ENCODE peak calls at places on chromosomes 13 and 19, in ten cellular contexts. C is A549; Q is lung; F is uterus; X is Jurkat, Clone E6-1; K is brain microvascular endothelial cell; V is BJ; O is astrocyte; L is right atrium auricular region; I is IMR-90. B is an unnamed sample.
A peak's percentile ranks its signal among the peaks of the same experiment; 100 is the strongest.

GRCh38 chr19:52585101-52585500 is 15.0 kb downstream of the ZNF701 start:
- DNase-seq in C (no peak), Q (no peak), F (no peak), X (no peak), K (no peak), V (no peak), O (no peak), L (no peak), I (no peak), B (no peak)

GRCh38 chr13:33123066-33123940 is 107.1 kb downstream of the KL start:
- DNase-seq in C (no peak), Q (no peak), F (no peak), X (no peak), K (no peak), V (peak; percentile 89), O (peak; percentile 69), L (no peak), I (peak; percentile 53), B (peak; percentile 37)

GRCh38 chr19:10036601-10037071 is 23.4 kb downstream of the RDH8 start:
- DNase-seq in C (peak; percentile 33), Q (no peak), F (no peak), X (no peak), K (no peak), V (no peak), O (no peak), L (no peak), I (no peak), B (peak; percentile 6)

GRCh38 chr19:40461669-40462221 is 3.8 kb downstream of the BLVRB start:
- DNase-seq in C (no peak), Q (no peak), F (no peak), X (no peak), K (no peak), V (no peak), O (no peak), L (peak; percentile 64), I (no peak), B (no peak)

GRCh38 chr19:6720369-6721112 is at the start of gene C3:
- DNase-seq in C (peak; percentile 58), Q (peak; percentile 81), F (peak; percentile 86), X (no peak), K (no peak), V (no peak), O (no peak), L (peak; percentile 87), I (peak; percentile 26), B (peak; percentile 94)

GRCh38 chr19:13277104-13277809 is 127.0 kb downstream of the IER2 start:
- DNase-seq in C (peak; percentile 47), Q (peak; percentile 48), F (peak; percentile 38), X (peak; percentile 87), K (peak; percentile 75), V (peak; percentile 17), O (peak; percentile 48), L (no peak), I (peak; percentile 74), B (peak; percentile 83)

GRCh38 chr19:55253842-55254624 is 4.8 kb downstream of the PPP6R1 start:
- DNase-seq in C (no peak), Q (no peak), F (no peak), X (peak; percentile 85), K (no peak), V (no peak), O (no peak), L (no peak), I (no peak), B (no peak)

GRCh38 chr13:85771856-85772255 is 27.4 kb downstream of the SLITRK6 start:
- DNase-seq in C (no peak), Q (no peak), F (no peak), X (no peak), K (peak; percentile 1), V (no peak), O (no peak), L (no peak), I (peak; percentile 8), B (no peak)

GRCh38 chr19:46913852-46914430 is 53.1 kb downstream of the ARHGAP35 start:
- DNase-seq in C (peak; percentile 50), Q (no peak), F (no peak), X (no peak), K (no peak), V (no peak), O (peak; percentile 58), L (no peak), I (peak; percentile 49), B (no peak)
- H3K4me3 ChIP-seq in C (peak overlapping the region; percentile 10), Q (no peak overlapping the region), F (no peak overlapping the region), X (no peak overlapping the region), K (no peak overlapping the region), V (no peak overlapping the region), O (peak overlapping the region; percentile 9), L (no peak overlapping the region), I (no peak overlapping the region), B (no peak overlapping the region)

GRCh38 chr19:31102674-31103073 is 246.6 kb downstream of the TSHZ3 start:
- DNase-seq in C (no peak), Q (no peak), F (no peak), X (no peak), K (no peak), V (no peak), O (no peak), L (no peak), I (no peak), B (no peak)

GRCh38 chr19:31099470-31100190 is 249.6 kb downstream of the TSHZ3 start:
- DNase-seq in C (no peak), Q (no peak), F (no peak), X (no peak), K (no peak), V (no peak), O (no peak), L (no peak), I (no peak), B (no peak)

GRCh38 chr19:31103228-31103627 is 246.0 kb downstream of the TSHZ3 start:
- DNase-seq in C (no peak), Q (no peak), F (no peak), X (no peak), K (no peak), V (no peak), O (no peak), L (no peak), I (no peak), B (no peak)

GRCh38 chr19:31104451-31104850 is 244.8 kb downstream of the TSHZ3 start:
- DNase-seq in C (no peak), Q (no peak), F (no peak), X (no peak), K (no peak), V (no peak), O (no peak), L (no peak), I (no peak), B (no peak)

GRCh38 chr19:31100945-31101344 is 248.3 kb downstream of the TSHZ3 start:
- DNase-seq in C (no peak), Q (no peak), F (no peak), X (no peak), K (no peak), V (no peak), O (no peak), L (no peak), I (no peak), B (no peak)
- H3K4me3 ChIP-seq in C (no peak overlapping the region), Q (no peak overlapping the region), F (no peak overlapping the region), X (no peak overlapping the region), K (no peak overlapping the region), V (no peak overlapping the region), O (no peak overlapping the region), L (no peak overlapping the region), I (no peak overlapping the region), B (no peak overlapping the region)

DNA sequence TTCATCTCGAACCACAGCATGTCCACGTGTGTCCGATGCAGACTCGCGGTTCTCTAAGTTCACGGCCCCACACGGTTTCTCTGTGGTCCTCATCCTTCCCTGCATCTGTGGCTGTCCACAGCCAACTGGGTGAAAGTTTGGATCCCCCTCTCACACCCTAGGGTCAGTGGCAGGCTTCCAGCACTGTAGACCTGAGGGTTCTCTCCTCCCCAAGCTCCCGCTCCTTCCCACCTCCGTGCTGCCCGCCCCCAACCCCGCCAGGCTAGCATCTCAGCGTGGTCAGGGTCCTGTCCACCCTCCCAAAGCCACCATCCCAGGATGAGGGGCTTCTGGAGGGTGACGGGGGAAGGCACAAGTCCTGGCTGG is 3.0 kb downstream of the ANGPTL4 start:
- DNase-seq in C (no peak), Q (no peak), F (peak; percentile 59), X (no peak), K (no peak), V (no peak), O (peak; percentile 23), L (no peak), I (no peak), B (peak; percentile 80)
- H3K4me3 ChIP-seq in C (peak overlapping the region; percentile 25), Q (no peak overlapping the region), F (peak overlapping the region; percentile 8), X (no peak overlapping the region), K (peak overlapping the region; percentile 81), V (peak overlapping the region; percentile 6), O (no peak overlapping the region), L (peak overlapping the region; percentile 94), I (no peak overlapping the region), B (peak overlapping the region; percentile 30)

GRCh38 chr13:110813646-110814624 is 100.4 kb downstream of the ING1 start:
- DNase-seq in C (no peak), Q (no peak), F (no peak), X (no peak), K (no peak), V (no peak), O (no peak), L (peak; percentile 42), I (no peak), B (no peak)

GRCh38 chr13:110811751-110812110 is 98.2 kb downstream of the ING1 start:
- DNase-seq in C (no peak), Q (no peak), F (no peak), X (no peak), K (no peak), V (no peak), O (no peak), L (peak; percentile 26), I (no peak), B (no peak)

GRCh38 chr13:110811008-110811720 is 97.7 kb downstream of the ING1 start:
- DNase-seq in C (no peak), Q (no peak), F (no peak), X (no peak), K (no peak), V (peak; percentile 4), O (no peak), L (peak; percentile 28), I (no peak), B (peak; percentile 8)

GRCh38 chr13:110812111-110812868 is 98.8 kb downstream of the ING1 start:
- DNase-seq in C (no peak), Q (no peak), F (no peak), X (no peak), K (no peak), V (no peak), O (peak; percentile 9), L (peak; percentile 51), I (no peak), B (peak; percentile 40)

DNA sequence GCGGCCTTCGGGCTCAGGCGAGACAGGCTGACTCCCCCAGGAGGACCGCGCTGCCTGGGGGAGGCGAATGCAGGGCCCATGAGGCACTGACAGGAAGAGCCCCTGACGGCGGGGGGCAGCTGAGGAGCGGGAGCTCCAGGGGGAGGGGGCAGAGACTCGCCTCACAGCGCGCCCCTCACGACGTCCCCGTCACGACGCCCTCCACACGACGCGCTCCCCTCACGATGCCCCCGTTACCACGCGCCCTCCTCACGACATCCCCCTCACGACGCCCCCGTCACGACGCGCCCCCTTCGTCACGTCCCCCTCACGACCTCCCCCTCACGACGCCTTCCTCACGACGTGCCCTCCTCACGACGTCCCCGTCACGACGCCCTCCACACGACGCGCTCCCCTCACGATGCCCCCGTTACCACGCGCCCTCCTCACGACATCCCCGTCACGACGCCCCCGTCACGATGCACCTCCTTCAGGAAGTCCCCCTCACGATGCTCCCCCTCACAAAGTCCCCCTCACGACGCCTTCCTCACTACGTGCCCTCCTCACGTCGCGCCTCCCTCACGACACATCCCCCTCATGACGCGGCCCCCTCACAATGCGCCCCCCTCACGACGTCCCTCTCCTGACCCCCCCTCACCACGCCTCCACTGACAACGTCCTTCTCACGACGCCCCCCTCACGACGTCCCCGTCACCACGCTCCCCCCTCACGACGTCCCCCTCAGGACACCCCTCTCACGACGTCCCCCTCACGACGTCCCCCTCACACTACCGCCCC is 99.6 kb downstream of the ING1 start:
- DNase-seq in C (no peak), Q (no peak), F (no peak), X (no peak), K (no peak), V (no peak), O (no peak), L (no peak), I (no peak), B (no peak)
- H3K4me3 ChIP-seq in C (no peak overlapping the region), Q (no peak overlapping the region), F (peak overlapping the region; percentile 8), X (no peak overlapping the region), K (peak overlapping the region; percentile 40), V (no peak overlapping the region), O (peak overlapping the region; percentile 21), L (peak overlapping the region; percentile 17), I (no peak overlapping the region), B (peak overlapping the region; percentile 45)